ENCODE peak calls at places on chromosomes 7 and 10, in four cellular contexts. One of them, this sample, is unnamed.

GRCh38 chr10:61899045-61899444 is 2.5 kb upstream of the ARID5B start:
- DNase-seq in H1: no peak
- DNase-seq in HepG2: no peak
- DNase-seq in K562: no peak
- DNase-seq in this sample: no peak

GRCh38 chr10:56507033-56507432 is 146.0 kb upstream of the ZWINT start:
- DNase-seq in H1: no peak
- DNase-seq in HepG2: no peak
- DNase-seq in K562: no peak
- DNase-seq in this sample: no peak

GRCh38 chr7:30471205-30471604 is 7.4 kb downstream of the NOD1 start:
- DNase-seq in H1: no peak
- DNase-seq in HepG2: no peak
- DNase-seq in K562: no peak
- DNase-seq in this sample: no peak

GRCh38 chr10:34854147-34854601 is 39.1 kb upstream of the PARD3 start:
- DNase-seq in H1: no peak
- DNase-seq in HepG2: no peak
- DNase-seq in K562: no peak
- DNase-seq in this sample: no peak

GRCh38 chr10:110432084-110432483 is 65.6 kb upstream of the DUSP5 start:
- DNase-seq in H1: no peak
- DNase-seq in HepG2: no peak
- DNase-seq in K562: no peak
- DNase-seq in this sample: no peak

GRCh38 chr7:28351450-28351849 is 60.9 kb upstream of the CREB5 start:
- DNase-seq in H1: no peak
- DNase-seq in HepG2: no peak
- DNase-seq in K562: no peak
- DNase-seq in this sample: no peak

GRCh38 chr10:93821051-93821772 is 63.5 kb downstream of the LGI1 start:
- DNase-seq in H1: no peak
- DNase-seq in HepG2: peak; percentile 14
- DNase-seq in K562: no peak
- DNase-seq in this sample: no peak

GRCh38 chr10:110556993-110557601 is 10.4 kb upstream of the SMC3 start:
- DNase-seq in H1: no peak
- DNase-seq in HepG2: peak; percentile 24
- DNase-seq in K562: peak; percentile 55
- DNase-seq in this sample: peak; percentile 71

GRCh38 chr10:86205761-86206145 is 160.8 kb downstream of the GRID1 start:
- DNase-seq in H1: no peak
- DNase-seq in HepG2: no peak
- DNase-seq in K562: no peak
- DNase-seq in this sample: peak; percentile 1
- TF ChIP-seq ATF2 in H1: no peak
- TF ChIP-seq ATF2 in HepG2: no peak
- TF ChIP-seq ATF2 in K562: no peak
- TF ChIP-seq ATF2 in this sample: no peak

GRCh38 chr7:86733783-86734182 is 90.1 kb downstream of the GRM3 start:
- DNase-seq in H1: no peak
- DNase-seq in HepG2: no peak
- DNase-seq in K562: peak; percentile 16
- DNase-seq in this sample: no peak
- TF ChIP-seq JUN in H1: no peak
- TF ChIP-seq JUN in HepG2: no peak
- TF ChIP-seq JUN in K562: no peak
- TF ChIP-seq JUN in this sample: no peak

GRCh38 chr10:117186832-117187615 is 10.3 kb upstream of the KCNK18 start:
- DNase-seq in H1: no peak
- DNase-seq in HepG2: no peak
- DNase-seq in K562: no peak
- DNase-seq in this sample: no peak
- TF ChIP-seq ATF2 in H1: no peak
- TF ChIP-seq ATF2 in HepG2: no peak
- TF ChIP-seq ATF2 in K562: no peak
- TF ChIP-seq ATF2 in this sample: no peak

GRCh38 chr7:143408686-143409551 is at the start of gene EPHA1:
- DNase-seq in H1: peak; percentile 50
- DNase-seq in HepG2: no peak
- DNase-seq in K562: peak; percentile 60
- DNase-seq in this sample: peak; percentile 82
- TF ChIP-seq JUN in H1: no peak
- TF ChIP-seq JUN in HepG2: no peak
- TF ChIP-seq JUN in K562: no peak
- TF ChIP-seq JUN in this sample: no peak

DNA sequence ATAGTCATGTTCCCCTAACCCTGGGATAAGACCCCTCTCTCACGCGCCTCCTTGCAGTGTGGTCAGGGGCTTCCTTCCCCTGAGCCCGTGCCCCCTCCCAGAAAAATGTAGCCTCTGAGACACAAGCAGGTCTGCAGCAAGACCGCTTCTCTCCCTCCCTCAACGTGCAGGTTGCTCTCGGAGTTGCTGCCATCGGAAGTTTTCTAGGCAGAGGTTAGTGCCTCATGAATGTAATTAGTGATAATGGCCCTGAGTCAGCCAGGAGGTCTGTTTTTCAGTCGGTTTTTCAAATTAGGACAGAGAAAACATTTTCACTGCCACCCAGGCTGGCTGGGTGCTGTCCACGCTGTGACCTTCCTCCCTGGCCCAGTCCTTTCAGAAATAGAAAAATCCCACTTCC is 43.2 kb upstream of the PRLHR start:
- DNase-seq in H1: no peak
- DNase-seq in HepG2: no peak
- DNase-seq in K562: no peak
- DNase-seq in this sample: no peak
- TF ChIP-seq ATF2 in H1: no peak
- TF ChIP-seq ATF2 in HepG2: no peak
- TF ChIP-seq ATF2 in K562: no peak
- TF ChIP-seq ATF2 in this sample: no peak

GRCh38 chr10:75283150-75284096 is 47.7 kb upstream of the COMTD1 start:
- DNase-seq in H1: no peak
- DNase-seq in HepG2: no peak
- DNase-seq in K562: no peak
- DNase-seq in this sample: peak; percentile 24
- TF ChIP-seq JUN in H1: no peak
- TF ChIP-seq JUN in HepG2: no peak
- TF ChIP-seq JUN in K562: no peak
- TF ChIP-seq JUN in this sample: no peak